ENCODE peak calls at places on chromosome 15, in nine cellular contexts. P is MCF 10A; H is Calu3; U is neural crest cell; E is AG04450; T is mammary epithelial cell; B is GM12865; M is CD8-positive, alpha-beta T cell; Y is transverse colon. S is an unnamed sample.

GRCh38 chr15:55873024-55873745 is 120.2 kb downstream of the NEDD4 start:
- DNase-seq in P (no peak), U (no peak), H (no peak), E (no peak), B (no peak), T (no peak), Y (no peak), M (no peak), S (no peak)

GRCh38 chr15:70376031-70376928 is 278.6 kb upstream of the TLE3 start:
- DNase-seq in H (no peak), M (no peak), Y (no peak), B (no peak), E (no peak), T (no peak), U (no peak), P (no peak), S (no peak)

GRCh38 chr15:80072285-80072684 is 12.8 kb downstream of the ZFAND6 start:
- DNase-seq in H (peak), B (peak), U (no peak), E (peak), T (peak), M (peak), P (peak), Y (no peak), S (peak)

GRCh38 chr15:95622843-95623242 is 707.7 kb upstream of the NR2F2 start:
- DNase-seq in H (no peak), M (no peak), U (no peak), T (no peak), B (no peak), E (no peak), P (no peak), Y (no peak), S (no peak)

GRCh38 chr15:40782609-40783227 is 12.9 kb downstream of the C15orf62 start:
- DNase-seq in B (peak), Y (peak), U (peak), P (peak), T (peak), M (peak), H (peak), E (no peak), S (peak)

GRCh38 chr15:88543065-88543776 is 3.3 kb downstream of the DET1 start:
- DNase-seq in P (no peak), H (no peak), B (no peak), U (no peak), E (no peak), M (no peak), T (no peak), Y (no peak), S (no peak)

GRCh38 chr15:90603893-90604292 is 74.2 kb downstream of the CRTC3 start:
- DNase-seq in P (peak), T (no peak), E (no peak), U (no peak), M (peak), B (peak), Y (peak), H (peak), S (no peak)

GRCh38 chr15:68408971-68409370 is 23.0 kb downstream of the ITGA11 start:
- DNase-seq in T (no peak), Y (no peak), B (no peak), H (no peak), P (no peak), E (no peak), M (no peak), U (no peak), S (no peak)

GRCh38 chr15:66942649-66943390 is 122.6 kb upstream of the SMAD3 start:
- DNase-seq in M (no peak), B (no peak), Y (no peak), H (no peak), U (no peak), E (no peak), T (no peak), P (no peak), S (no peak)

GRCh38 chr15:89766357-89767311 is 9.5 kb upstream of the MESP2 start:
- DNase-seq in T (no peak), E (no peak), U (no peak), M (no peak), H (no peak), Y (no peak), P (no peak), B (no peak), S (no peak)

GRCh38 chr15:33971811-33972210 is 3.5 kb downstream of the CHRM5 start:
- DNase-seq in U (no peak), P (no peak), M (no peak), H (no peak), E (no peak), Y (no peak), B (no peak), T (no peak), S (no peak)

GRCh38 chr15:56124391-56124790 is 119.3 kb downstream of the RFX7 start:
- DNase-seq in T (no peak), H (no peak), U (no peak), P (no peak), Y (no peak), M (no peak), E (no peak), B (no peak), S (no peak)

GRCh38 chr15:98506711-98507110 is 141.6 kb upstream of the IGF1R start:
- DNase-seq in H (no peak), U (no peak), P (no peak), M (no peak), E (no peak), B (no peak), Y (no peak), T (no peak), S (no peak)

GRCh38 chr15:32959077-32959476 is 235.4 kb downstream of the FMN1 start:
- DNase-seq in T (no peak), E (peak), U (no peak), Y (no peak), P (no peak), H (no peak), M (no peak), B (peak), S (no peak)

GRCh38 chr15:78075490-78076230 is 1.9 kb downstream of the TBC1D2B start:
- DNase-seq in P (peak), T (peak), Y (peak), M (no peak), B (no peak), H (peak), U (no peak), E (peak), S (no peak)
- TF ChIP-seq CTCF in P (no peak), T (no peak), Y (no peak), M (no peak), B (no peak), H (no peak), U (no peak), E (no peak), S (no peak)

DNA sequence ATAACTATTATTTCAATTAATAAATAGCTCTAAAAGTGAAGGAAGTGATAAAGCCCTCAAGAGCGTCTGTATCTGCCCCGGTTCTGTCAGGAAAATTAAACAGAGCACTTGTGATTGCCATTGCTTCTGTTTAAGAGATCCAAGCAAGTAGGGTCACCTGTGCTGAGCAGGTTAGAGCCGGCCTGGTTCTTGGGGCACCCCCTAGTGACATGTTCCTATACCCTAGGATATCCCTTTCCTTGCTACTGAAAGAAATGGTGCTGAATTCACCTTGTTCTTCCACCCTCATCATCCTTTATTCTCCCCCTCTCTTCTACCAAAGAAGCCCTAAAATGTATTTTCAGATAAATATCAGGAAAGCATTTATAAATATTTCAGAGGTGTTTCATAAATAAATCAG is 323.5 kb downstream of the RORA start:
- DNase-seq in P (peak), T (no peak), M (peak), E (no peak), Y (peak), B (peak), U (no peak), H (peak), S (no peak)
- TF ChIP-seq CTCF in P (peak), T (peak), M (no peak), E (peak), Y (no peak), B (peak), U (no peak), H (peak), S (no peak)

GRCh38 chr15:49901867-49902775 is 216.9 kb downstream of the ATP8B4 start:
- DNase-seq in H (no peak), P (peak), E (no peak), B (no peak), U (no peak), Y (no peak), T (peak), M (no peak), S (no peak)
- TF ChIP-seq CTCF in H (no peak), P (peak), E (peak), B (no peak), U (no peak), Y (no peak), T (peak), M (no peak), S (no peak)

GRCh38 chr15:92315595-92316211 is 78.0 kb upstream of the ST8SIA2 start:
- DNase-seq in H (no peak), U (no peak), B (no peak), M (no peak), Y (no peak), E (no peak), P (no peak), T (no peak), S (no peak)
- TF ChIP-seq CTCF in H (no peak), U (no peak), B (no peak), M (no peak), Y (no peak), E (no peak), P (no peak), T (no peak), S (no peak)

GRCh38 chr15:73712107-73712506 is 27.9 kb downstream of the CD276 start:
- DNase-seq in B (no peak), P (no peak), T (no peak), M (no peak), Y (no peak), H (no peak), E (no peak), U (no peak), S (no peak)
- TF ChIP-seq CTCF in B (no peak), P (no peak), T (peak), M (no peak), Y (no peak), H (no peak), E (no peak), U (no peak), S (no peak)

GRCh38 chr15:31145271-31145911 is 43.9 kb upstream of the TRPM1 start:
- DNase-seq in U (no peak), P (peak), B (no peak), M (no peak), H (no peak), Y (no peak), T (peak), E (no peak), S (no peak)
- TF ChIP-seq CTCF in U (peak), P (no peak), B (peak), M (no peak), H (no peak), Y (no peak), T (no peak), E (peak), S (no peak)

GRCh38 chr15:93091465-93091864 is 2.5 kb upstream of the RGMA start:
- DNase-seq in T (no peak), P (no peak), H (no peak), M (no peak), B (no peak), E (no peak), U (no peak), Y (no peak), S (no peak)

GRCh38 chr15:93089855-93090305 is 869 bp upstream of the RGMA start:
- DNase-seq in P (no peak), B (no peak), E (no peak), U (no peak), H (no peak), T (no peak), M (no peak), Y (no peak), S (no peak)

GRCh38 chr15:93087825-93088199 is 1.2 kb downstream of the RGMA start:
- DNase-seq in P (peak), B (peak), H (peak), M (peak), E (no peak), Y (peak), T (peak), U (peak), S (peak)

GRCh38 chr15:93088200-93088980 is 621 bp downstream of the RGMA start:
- DNase-seq in T (peak), E (no peak), U (peak), P (peak), H (peak), Y (no peak), B (no peak), M (no peak), S (peak)

DNA sequence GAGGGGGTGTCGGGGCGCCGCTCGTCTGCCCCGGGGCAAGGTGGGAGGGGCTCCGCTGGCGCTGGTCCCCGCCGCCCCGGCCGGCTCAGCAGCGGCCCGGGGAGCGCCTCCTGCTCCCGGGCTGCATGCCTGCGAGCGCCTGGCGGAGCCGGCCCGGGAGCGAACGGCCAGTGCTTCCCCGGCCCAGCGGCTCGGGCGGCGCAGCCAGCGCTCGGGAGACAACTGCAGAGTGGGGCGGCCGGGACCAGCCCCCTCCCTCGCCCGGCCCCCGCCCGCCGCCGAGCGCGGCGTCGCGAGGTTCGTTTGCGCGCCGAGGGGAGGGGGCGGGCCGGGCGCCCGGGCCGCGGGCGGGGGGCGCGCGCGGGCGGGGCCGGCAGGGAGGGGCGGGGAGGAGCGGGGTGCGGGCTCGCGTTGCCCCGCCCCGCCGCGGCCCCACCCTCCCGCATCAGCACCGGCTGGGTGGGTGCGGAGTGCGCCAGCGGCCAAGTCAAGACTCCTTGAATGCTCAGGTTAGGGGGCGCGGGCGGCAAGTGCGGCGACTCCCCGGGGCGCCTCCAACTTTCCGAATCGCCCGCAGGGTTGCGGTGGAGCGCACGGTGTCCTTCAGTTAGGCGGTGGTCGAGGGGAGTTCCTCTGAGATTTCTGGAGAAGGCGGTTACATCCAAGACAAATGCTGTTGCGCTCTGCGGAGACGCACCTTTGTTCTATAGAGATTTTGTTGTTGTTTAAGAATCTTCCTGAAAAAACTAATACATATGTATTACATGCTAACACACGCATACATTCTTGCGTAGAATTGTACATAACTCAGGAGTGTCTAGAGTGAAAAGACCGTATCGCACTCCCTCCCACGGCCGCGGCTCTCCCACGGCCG is at the start of gene RGMA:
- DNase-seq in T (no peak), Y (no peak), E (no peak), B (no peak), U (peak), P (no peak), H (peak), M (no peak), S (no peak)
- TF ChIP-seq CTCF in T (no peak), Y (no peak), E (no peak), B (no peak), U (no peak), P (no peak), H (no peak), M (no peak), S (no peak)

GRCh38 chr15:74793135-74794028 is 11.5 kb downstream of the CSK start:
- DNase-seq in Y (peak), B (peak), P (peak), E (no peak), M (peak), T (no peak), H (no peak), U (peak), S (no peak)
- TF ChIP-seq CTCF in Y (no peak), B (peak), P (no peak), E (peak), M (peak), T (peak), H (no peak), U (peak), S (peak)

GRCh38 chr15:82100116-82100795 is 54.4 kb upstream of the MEX3B start:
- DNase-seq in Y (no peak), T (no peak), B (no peak), H (no peak), U (no peak), E (no peak), M (no peak), P (no peak), S (no peak)

GRCh38 chr15:82105458-82106205 is 59.8 kb upstream of the MEX3B start:
- DNase-seq in U (no peak), M (no peak), H (peak), E (no peak), P (no peak), B (no peak), Y (no peak), T (peak), S (no peak)

GRCh38 chr15:82106671-82107070 is 60.9 kb upstream of the MEX3B start:
- DNase-seq in P (no peak), T (peak), E (no peak), M (no peak), Y (no peak), H (no peak), U (no peak), B (no peak), S (no peak)

GRCh38 chr15:82098674-82099073 is 52.9 kb upstream of the MEX3B start:
- DNase-seq in P (no peak), H (no peak), T (no peak), U (no peak), Y (no peak), E (no peak), B (no peak), M (no peak), S (no peak)

GRCh38 chr15:82103500-82103899 is 57.7 kb upstream of the MEX3B start:
- DNase-seq in M (no peak), B (no peak), T (no peak), U (no peak), H (no peak), P (no peak), E (no peak), Y (no peak), S (no peak)
- TF ChIP-seq CTCF in M (no peak), B (no peak), T (peak), U (no peak), H (no peak), P (peak), E (peak), Y (no peak), S (no peak)

DNA sequence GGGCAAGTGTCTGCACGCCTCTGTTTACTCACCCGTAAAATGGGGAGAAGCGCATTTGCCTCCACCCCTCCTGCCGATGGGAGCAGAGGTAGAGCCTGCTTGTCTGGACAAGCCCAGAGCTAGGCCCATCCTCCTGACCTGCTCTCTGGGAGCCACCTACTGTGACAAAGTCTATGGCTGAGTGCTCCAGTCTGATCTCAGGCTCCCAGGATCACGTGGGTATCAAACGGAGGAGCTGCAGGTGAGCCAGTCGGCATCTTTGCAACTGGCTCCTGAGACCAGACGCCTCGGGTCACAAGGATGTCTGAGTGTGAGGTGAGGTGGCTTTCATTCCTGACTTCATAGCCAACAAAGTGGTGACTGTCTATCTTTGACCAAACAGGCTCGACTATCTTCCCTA is 2.1 kb upstream of the ALDH1A3 start:
- DNase-seq in E (no peak), U (no peak), P (peak), M (no peak), Y (no peak), B (no peak), T (peak), H (no peak), S (no peak)
- TF ChIP-seq CTCF in E (no peak), U (no peak), P (no peak), M (no peak), Y (no peak), B (no peak), T (no peak), H (no peak), S (no peak)